ENCODE peak calls at places on chromosomes 11 and 22, in eight cellular contexts. One of them, this sample, is unnamed.
A peak's percentile ranks its signal among the peaks of the same experiment; 100 is the strongest.

GRCh38 chr11:84720706-84721402 is 906.3 kb downstream of the DLG2 start:
- DNase-seq in K562: no peak
- DNase-seq in H1: peak; percentile 77
- DNase-seq in GM12878: no peak
- DNase-seq in HepG2: no peak
- DNase-seq in HCT116: no peak
- DNase-seq in endothelial cell of umbilical vein: no peak
- DNase-seq in SK-N-MC: no peak
- DNase-seq in this sample: peak; percentile 63

GRCh38 chr22:23240639-23241389 is 60.5 kb downstream of the BCR start:
- DNase-seq in H1: no peak
- DNase-seq in GM12878: no peak
- DNase-seq in SK-N-MC: no peak
- DNase-seq in endothelial cell of umbilical vein: peak; percentile 93
- DNase-seq in HepG2: no peak
- DNase-seq in HCT116: no peak
- DNase-seq in K562: peak; percentile 89
- DNase-seq in this sample: peak; percentile 76

GRCh38 chr11:117910525-117910924 is 18.7 kb downstream of the TMPRSS13 start:
- DNase-seq in HCT116: no peak
- DNase-seq in H1: no peak
- DNase-seq in K562: peak; percentile 46
- DNase-seq in GM12878: no peak
- DNase-seq in HepG2: no peak
- DNase-seq in endothelial cell of umbilical vein: no peak
- DNase-seq in SK-N-MC: no peak
- DNase-seq in this sample: peak; percentile 28

GRCh38 chr11:34149786-34150185 is 44.4 kb downstream of the NAT10 start:
- DNase-seq in HCT116: no peak
- DNase-seq in GM12878: no peak
- DNase-seq in H1: peak; percentile 59
- DNase-seq in endothelial cell of umbilical vein: no peak
- DNase-seq in SK-N-MC: no peak
- DNase-seq in K562: peak; percentile 47
- DNase-seq in HepG2: no peak
- DNase-seq in this sample: peak; percentile 61

GRCh38 chr22:46577361-46578249 is 40.2 kb upstream of the CELSR1 start:
- DNase-seq in endothelial cell of umbilical vein: no peak
- DNase-seq in HepG2: no peak
- DNase-seq in HCT116: no peak
- DNase-seq in SK-N-MC: no peak
- DNase-seq in K562: peak; percentile 66
- DNase-seq in GM12878: no peak
- DNase-seq in H1: no peak
- DNase-seq in this sample: no peak

GRCh38 chr11:8167796-8168195 is 1.0 kb downstream of the RIC3 start:
- DNase-seq in H1: no peak
- DNase-seq in SK-N-MC: no peak
- DNase-seq in HepG2: no peak
- DNase-seq in GM12878: no peak
- DNase-seq in endothelial cell of umbilical vein: no peak
- DNase-seq in K562: no peak
- DNase-seq in HCT116: no peak
- DNase-seq in this sample: no peak

GRCh38 chr22:39820266-39820665 is 73.3 kb downstream of the ENTHD1 start:
- DNase-seq in H1: no peak
- DNase-seq in HepG2: no peak
- DNase-seq in endothelial cell of umbilical vein: peak; percentile 66
- DNase-seq in K562: no peak
- DNase-seq in SK-N-MC: no peak
- DNase-seq in HCT116: peak; percentile 18
- DNase-seq in GM12878: no peak
- DNase-seq in this sample: no peak

GRCh38 chr11:13135385-13136271 is 126.5 kb downstream of the RASSF10 start:
- DNase-seq in K562: no peak
- DNase-seq in H1: no peak
- DNase-seq in HCT116: no peak
- DNase-seq in SK-N-MC: no peak
- DNase-seq in GM12878: no peak
- DNase-seq in HepG2: peak; percentile 96
- DNase-seq in endothelial cell of umbilical vein: peak; percentile 57
- DNase-seq in this sample: peak; percentile 30

GRCh38 chr11:90228056-90228455 is 5.2 kb upstream of the CHORDC1 start:
- DNase-seq in HepG2: no peak
- DNase-seq in GM12878: no peak
- DNase-seq in K562: no peak
- DNase-seq in HCT116: no peak
- DNase-seq in endothelial cell of umbilical vein: no peak
- DNase-seq in SK-N-MC: no peak
- DNase-seq in H1: no peak
- DNase-seq in this sample: peak; percentile 34

GRCh38 chr11:75654314-75654713 is 14.5 kb downstream of the MAP6 start:
- DNase-seq in endothelial cell of umbilical vein: no peak
- DNase-seq in HCT116: no peak
- DNase-seq in K562: no peak
- DNase-seq in GM12878: peak; percentile 63
- DNase-seq in HepG2: no peak
- DNase-seq in H1: no peak
- DNase-seq in SK-N-MC: no peak
- DNase-seq in this sample: no peak

GRCh38 chr11:121236115-121237001 is 56.2 kb upstream of the SC5D start:
- DNase-seq in HCT116: no peak
- DNase-seq in endothelial cell of umbilical vein: peak; percentile 4
- DNase-seq in K562: no peak
- DNase-seq in SK-N-MC: no peak
- DNase-seq in H1: no peak
- DNase-seq in HepG2: no peak
- DNase-seq in GM12878: peak; percentile 74
- DNase-seq in this sample: peak; percentile 25

GRCh38 chr11:14611939-14612338 is 31.7 kb upstream of the PDE3B start:
- DNase-seq in HepG2: no peak
- DNase-seq in SK-N-MC: no peak
- DNase-seq in H1: no peak
- DNase-seq in HCT116: no peak
- DNase-seq in GM12878: no peak
- DNase-seq in endothelial cell of umbilical vein: no peak
- DNase-seq in K562: no peak
- DNase-seq in this sample: no peak

GRCh38 chr11:45687836-45688235 is 22.4 kb upstream of the CHST1 start:
- DNase-seq in endothelial cell of umbilical vein: no peak
- DNase-seq in H1: no peak
- DNase-seq in HCT116: no peak
- DNase-seq in SK-N-MC: no peak
- DNase-seq in K562: no peak
- DNase-seq in HepG2: no peak
- DNase-seq in GM12878: no peak
- DNase-seq in this sample: no peak

GRCh38 chr11:48077251-48077650 is 96.9 kb downstream of the PTPRJ start:
- DNase-seq in H1: no peak
- DNase-seq in endothelial cell of umbilical vein: no peak
- DNase-seq in HepG2: no peak
- DNase-seq in SK-N-MC: no peak
- DNase-seq in K562: no peak
- DNase-seq in GM12878: no peak
- DNase-seq in HCT116: no peak
- DNase-seq in this sample: no peak

GRCh38 chr11:86673872-86674750 is 1.7 kb upstream of the ME3 start:
- DNase-seq in SK-N-MC: no peak
- DNase-seq in H1: no peak
- DNase-seq in GM12878: no peak
- DNase-seq in HepG2: no peak
- DNase-seq in endothelial cell of umbilical vein: no peak
- DNase-seq in K562: no peak
- DNase-seq in HCT116: no peak
- DNase-seq in this sample: no peak

GRCh38 chr11:86673055-86673843 is 833 bp upstream of the ME3 start:
- DNase-seq in GM12878: no peak
- DNase-seq in K562: no peak
- DNase-seq in endothelial cell of umbilical vein: no peak
- DNase-seq in HCT116: no peak
- DNase-seq in SK-N-MC: no peak
- DNase-seq in HepG2: no peak
- DNase-seq in H1: no peak
- DNase-seq in this sample: no peak

GRCh38 chr11:86670179-86670578 is 2.2 kb downstream of the ME3 start:
- DNase-seq in HepG2: no peak
- DNase-seq in K562: no peak
- DNase-seq in SK-N-MC: no peak
- DNase-seq in GM12878: no peak
- DNase-seq in HCT116: no peak
- DNase-seq in endothelial cell of umbilical vein: no peak
- DNase-seq in H1: no peak
- DNase-seq in this sample: no peak

GRCh38 chr11:86671386-86672006 is 920 bp downstream of the ME3 start:
- DNase-seq in K562: no peak
- DNase-seq in SK-N-MC: no peak
- DNase-seq in HCT116: no peak
- DNase-seq in H1: peak; percentile 66
- DNase-seq in endothelial cell of umbilical vein: peak; percentile 45
- DNase-seq in GM12878: no peak
- DNase-seq in HepG2: no peak
- DNase-seq in this sample: peak; percentile 58

DNA sequence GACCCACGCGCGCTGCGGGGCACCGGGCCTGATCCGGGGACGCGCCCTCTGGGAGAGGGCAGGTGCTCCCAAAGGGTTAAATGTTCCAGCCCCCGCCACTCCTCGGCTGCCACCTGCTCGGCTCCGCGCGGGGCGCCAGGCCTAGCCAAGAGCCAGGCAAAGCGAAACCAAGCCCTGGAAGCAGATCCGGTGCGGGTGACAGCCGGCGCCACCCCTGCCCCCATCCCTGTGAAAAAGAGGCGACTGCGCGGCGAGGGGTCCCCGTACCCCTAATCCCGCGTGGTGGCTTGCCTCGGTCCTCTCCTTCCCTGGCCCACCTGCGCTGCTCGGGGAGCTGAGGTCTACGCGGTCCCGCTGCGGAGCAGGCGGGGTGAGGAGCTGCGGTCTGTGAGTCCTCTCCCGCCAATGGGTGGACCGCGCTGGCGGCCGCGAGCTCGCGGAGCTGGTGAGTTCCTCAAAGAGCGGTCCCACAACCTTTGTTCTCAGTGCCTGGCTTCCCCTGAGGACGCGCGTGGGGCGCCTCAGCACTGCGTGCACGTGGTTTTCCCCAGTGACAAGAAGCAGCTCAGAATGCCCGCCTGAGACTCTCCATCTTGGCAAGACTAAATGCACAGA is at the start of gene ME3:
- DNase-seq in endothelial cell of umbilical vein: peak; percentile 80
- DNase-seq in SK-N-MC: no peak
- DNase-seq in H1: peak; percentile 76
- DNase-seq in HCT116: no peak
- DNase-seq in K562: no peak
- DNase-seq in HepG2: no peak
- DNase-seq in GM12878: no peak
- DNase-seq in this sample: peak; percentile 63
- TF ChIP-seq POLR2AphosphoS5 in endothelial cell of umbilical vein: peak; percentile 52
- TF ChIP-seq POLR2AphosphoS5 in SK-N-MC: no peak
- TF ChIP-seq POLR2AphosphoS5 in H1: no peak
- TF ChIP-seq POLR2AphosphoS5 in HCT116: no peak
- TF ChIP-seq POLR2AphosphoS5 in K562: no peak
- TF ChIP-seq POLR2AphosphoS5 in HepG2: no peak
- TF ChIP-seq POLR2AphosphoS5 in GM12878: no peak
- TF ChIP-seq POLR2AphosphoS5 in this sample: no peak

GRCh38 chr22:49727881-49728563 is 99.7 kb downstream of the BRD1 start:
- DNase-seq in GM12878: no peak
- DNase-seq in SK-N-MC: no peak
- DNase-seq in K562: no peak
- DNase-seq in H1: no peak
- DNase-seq in HCT116: no peak
- DNase-seq in endothelial cell of umbilical vein: no peak
- DNase-seq in HepG2: no peak
- DNase-seq in this sample: no peak
- TF ChIP-seq EZH2 in GM12878: no peak
- TF ChIP-seq EZH2 in SK-N-MC: no peak
- TF ChIP-seq EZH2 in K562: no peak
- TF ChIP-seq EZH2 in H1: no peak
- TF ChIP-seq EZH2 in HCT116: no peak
- TF ChIP-seq EZH2 in endothelial cell of umbilical vein: no peak
- TF ChIP-seq EZH2 in HepG2: peak; percentile 14
- TF ChIP-seq EZH2 in this sample: no peak

GRCh38 chr22:32951081-32951806 is 106.9 kb downstream of the SYN3 start:
- DNase-seq in GM12878: no peak
- DNase-seq in H1: peak; percentile 68
- DNase-seq in K562: peak; percentile 8
- DNase-seq in HepG2: no peak
- DNase-seq in SK-N-MC: no peak
- DNase-seq in HCT116: no peak
- DNase-seq in endothelial cell of umbilical vein: no peak
- DNase-seq in this sample: peak; percentile 70

GRCh38 chr22:32947581-32947980 is 110.6 kb downstream of the SYN3 start:
- DNase-seq in endothelial cell of umbilical vein: no peak
- DNase-seq in GM12878: no peak
- DNase-seq in HepG2: no peak
- DNase-seq in SK-N-MC: no peak
- DNase-seq in HCT116: no peak
- DNase-seq in K562: no peak
- DNase-seq in H1: no peak
- DNase-seq in this sample: no peak

GRCh38 chr22:32949719-32950118 is 108.5 kb downstream of the SYN3 start:
- DNase-seq in H1: no peak
- DNase-seq in K562: no peak
- DNase-seq in HCT116: no peak
- DNase-seq in GM12878: no peak
- DNase-seq in SK-N-MC: no peak
- DNase-seq in HepG2: peak; percentile 54
- DNase-seq in endothelial cell of umbilical vein: no peak
- DNase-seq in this sample: no peak

GRCh38 chr22:32950366-32950765 is 107.8 kb downstream of the SYN3 start:
- DNase-seq in SK-N-MC: no peak
- DNase-seq in K562: no peak
- DNase-seq in endothelial cell of umbilical vein: no peak
- DNase-seq in GM12878: no peak
- DNase-seq in H1: no peak
- DNase-seq in HCT116: no peak
- DNase-seq in HepG2: no peak
- DNase-seq in this sample: no peak

DNA sequence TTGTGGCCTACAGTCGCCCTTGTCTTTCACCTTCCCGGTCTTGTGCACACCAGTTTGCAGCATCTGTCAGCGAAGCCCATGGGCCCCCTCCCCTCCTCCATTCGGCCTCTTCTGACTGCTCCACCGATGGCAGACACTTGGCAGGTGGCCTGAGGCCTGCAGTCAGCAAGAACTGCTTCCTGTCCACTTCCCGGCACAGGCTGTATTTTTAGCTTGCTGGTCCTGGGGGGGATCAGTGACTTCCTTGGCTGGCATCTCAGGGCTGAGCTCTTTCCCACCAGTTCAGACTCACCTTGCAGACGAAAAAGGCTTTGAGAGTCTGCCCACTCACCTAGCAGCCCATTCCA is 106.4 kb downstream of the SYN3 start:
- DNase-seq in SK-N-MC: no peak
- DNase-seq in H1: no peak
- DNase-seq in endothelial cell of umbilical vein: no peak
- DNase-seq in HepG2: no peak
- DNase-seq in K562: no peak
- DNase-seq in GM12878: no peak
- DNase-seq in HCT116: no peak
- DNase-seq in this sample: no peak
- TF ChIP-seq POLR2AphosphoS5 in SK-N-MC: no peak
- TF ChIP-seq POLR2AphosphoS5 in H1: no peak
- TF ChIP-seq POLR2AphosphoS5 in endothelial cell of umbilical vein: no peak
- TF ChIP-seq POLR2AphosphoS5 in HepG2: no peak
- TF ChIP-seq POLR2AphosphoS5 in K562: no peak
- TF ChIP-seq POLR2AphosphoS5 in GM12878: no peak
- TF ChIP-seq POLR2AphosphoS5 in HCT116: no peak
- TF ChIP-seq POLR2AphosphoS5 in this sample: no peak

GRCh38 chr22:37419916-37420655 is 7.2 kb downstream of the ELFN2 start:
- DNase-seq in GM12878: no peak
- DNase-seq in SK-N-MC: no peak
- DNase-seq in K562: no peak
- DNase-seq in endothelial cell of umbilical vein: no peak
- DNase-seq in HCT116: no peak
- DNase-seq in HepG2: no peak
- DNase-seq in H1: peak; percentile 80
- DNase-seq in this sample: peak; percentile 74
- TF ChIP-seq EZH2 in GM12878: no peak
- TF ChIP-seq EZH2 in SK-N-MC: no peak
- TF ChIP-seq EZH2 in K562: no peak
- TF ChIP-seq EZH2 in endothelial cell of umbilical vein: peak; percentile 19
- TF ChIP-seq EZH2 in HCT116: no peak
- TF ChIP-seq EZH2 in HepG2: no peak
- TF ChIP-seq EZH2 in H1: peak; percentile 31
- TF ChIP-seq EZH2 in this sample: peak; percentile 50